ENCODE peak calls at places on chromosomes 13 and 19, in five cellular contexts. D is stimulated activated CD4-positive, alpha-beta T cell treated with anti-CD3 and anti-CD28 coated beads, Interleukin-1b, Interleukin-23, amount 100 ng/mL, for 1 hour; P is Peyer's patch; X is activated effector memory CD4-positive, alpha-beta T cell treated with anti-CD3 and anti-CD28 coated beads, Interleukin-2, amount 50 U/mL, for 16 hours; M is fibroblast of lung. Z is an unnamed sample.

GRCh38 chr13:46134494-46134893 is 29.7 kb upstream of the CPB2 start:
- DNase-seq in D (no peak), P (no peak), X (no peak), M (no peak), Z (no peak)

GRCh38 chr13:109517516-109517915 is 268.9 kb downstream of the IRS2 start:
- DNase-seq in P (no peak), D (no peak), M (peak), X (no peak), Z (no peak)

GRCh38 chr13:66077286-66077685 is 1152.8 kb downstream of the PCDH9 start:
- DNase-seq in D (no peak), X (no peak), P (no peak), M (peak), Z (no peak)

GRCh38 chr13:95023405-95023804 is 277.8 kb downstream of the ABCC4 start:
- DNase-seq in M (no peak), X (no peak), P (no peak), D (no peak), Z (no peak)

GRCh38 chr19:7860166-7860901 is 13.9 kb downstream of the PRR36 start:
- DNase-seq in P (no peak), X (no peak), D (no peak), M (no peak), Z (no peak)

GRCh38 chr13:30766957-30767603 is 31.7 kb downstream of the ALOX5AP start:
- DNase-seq in P (no peak), D (no peak), X (no peak), M (peak), Z (no peak)

GRCh38 chr19:14089412-14089661 is 1.2 kb downstream of the SAMD1 start:
- DNase-seq in P (no peak), M (peak), X (no peak), D (no peak), Z (no peak)

GRCh38 chr19:40523322-40524047 is 53.2 kb upstream of the SHKBP1 start:
- DNase-seq in P (peak), D (no peak), M (peak), X (peak), Z (peak)

GRCh38 chr13:80235131-80235530 is 105.8 kb downstream of the SPRY2 start:
- DNase-seq in M (peak), P (no peak), X (no peak), D (no peak), Z (no peak)

GRCh38 chr13:109874921-109875454 is 88.6 kb upstream of the IRS2 start:
- DNase-seq in P (no peak), X (no peak), M (peak), D (no peak), Z (no peak)

GRCh38 chr19:18406749-18407148 is 9.3 kb upstream of the LRRC25 start:
- DNase-seq in M (no peak), D (no peak), P (no peak), X (no peak), Z (no peak)

GRCh38 chr13:77980592-77980991 is 62.0 kb upstream of the EDNRB start:
- DNase-seq in D (no peak), M (peak), X (no peak), P (no peak), Z (no peak)

GRCh38 chr19:41192574-41193419 is at the start of gene CYP2S1:
- DNase-seq in P (no peak), M (no peak), D (no peak), X (no peak), Z (no peak)

GRCh38 chr19:3556978-3557460 is 367 bp downstream of the MFSD12 start:
- DNase-seq in D (peak), P (peak), X (peak), M (peak), Z (peak)

GRCh38 chr19:29293736-29294342 is 80.9 kb upstream of the UQCRFS1 start:
- DNase-seq in P (no peak), X (peak), D (no peak), M (no peak), Z (no peak)